ENCODE peak calls at places on chromosomes 6 and 20, in five cellular contexts. P, L, K, U and V are unnamed samples.
A peak's percentile ranks its signal among the peaks of the same experiment; 100 is the strongest.

GRCh38 chr20:44080646-44081267 is 106.2 kb downstream of the JPH2 start:
- DNase-seq in P (peak; percentile 66), L (peak; percentile 80), K (no peak), U (peak; percentile 79), V (peak; percentile 68)

GRCh38 chr6:3813150-3813780 is 35.9 kb upstream of the FAM50B start:
- DNase-seq in P (no peak), L (no peak), K (no peak), U (peak; percentile 43), V (peak; percentile 46)

GRCh38 chr6:159941286-159942113 is 27.4 kb upstream of the IGF2R start:
- DNase-seq in P (peak; percentile 67), L (no peak), K (no peak), U (peak; percentile 10), V (no peak)

GRCh38 chr20:15487682-15488081 is 1085.6 kb downstream of the KIF16B start:
- DNase-seq in P (no peak), L (no peak), K (no peak), U (no peak), V (no peak)

GRCh38 chr6:136593748-136594490 is 43.7 kb upstream of the MAP7 start:
- DNase-seq in P (peak; percentile 80), L (no peak), K (no peak), U (peak; percentile 94), V (peak; percentile 86)

GRCh38 chr6:161918154-161918553 is 644.3 kb upstream of the AGPAT4 start:
- DNase-seq in P (no peak), L (no peak), K (no peak), U (peak; percentile 36), V (no peak)

GRCh38 chr20:7798176-7798575 is 142.1 kb downstream of the HAO1 start:
- DNase-seq in P (no peak), L (no peak), K (no peak), U (no peak), V (no peak)

GRCh38 chr6:20534906-20535305 is 649 bp downstream of the CDKAL1 start:
- DNase-seq in P (no peak), L (no peak), K (no peak), U (no peak), V (no peak)

GRCh38 chr20:50338479-50339195 is 148.0 kb downstream of the CEBPB start:
- DNase-seq in P (peak; percentile 89), L (no peak), K (no peak), U (peak; percentile 75), V (no peak)

GRCh38 chr6:46419576-46420002 is 71.7 kb downstream of the RCAN2 start:
- DNase-seq in P (peak; percentile 45), L (peak; percentile 69), K (no peak), U (peak; percentile 64), V (peak; percentile 57)

GRCh38 chr6:138654715-138655634 is 118.6 kb upstream of the CCDC28A start:
- DNase-seq in P (no peak), L (no peak), K (no peak), U (no peak), V (peak; percentile 65)

GRCh38 chr6:25171301-25171700 is 107.9 kb upstream of the CARMIL1 start:
- DNase-seq in P (no peak), L (no peak), K (no peak), U (no peak), V (no peak)

GRCh38 chr6:96194675-96195074 is 178.9 kb downstream of the FUT9 start:
- DNase-seq in P (no peak), L (no peak), K (no peak), U (no peak), V (no peak)

GRCh38 chr20:32031007-32031958 is 20.8 kb upstream of the HCK start:
- DNase-seq in P (peak; percentile 41), L (peak; percentile 64), K (peak; percentile 83), U (peak; percentile 80), V (peak; percentile 93)

GRCh38 chr20:38764563-38765355 is 16.5 kb downstream of the ACTR5 start:
- DNase-seq in P (no peak), L (no peak), K (no peak), U (peak; percentile 61), V (peak; percentile 77)

GRCh38 chr6:153145591-153145990 is 14.5 kb upstream of the RGS17 start:
- DNase-seq in P (no peak), L (no peak), K (no peak), U (no peak), V (no peak)

GRCh38 chr20:40449974-40450616 is 238.9 kb downstream of the MAFB start:
- DNase-seq in P (no peak), L (no peak), K (no peak), U (no peak), V (no peak)

GRCh38 chr6:168408504-168409136 is 32.4 kb upstream of the SMOC2 start:
- DNase-seq in P (no peak), L (no peak), K (no peak), U (no peak), V (no peak)

GRCh38 chr6:139449611-139450000 is 75.2 kb upstream of the CITED2 start:
- DNase-seq in P (no peak), L (no peak), K (no peak), U (no peak), V (peak; percentile 28)

GRCh38 chr6:53338304-53338703 is 10.4 kb downstream of the ELOVL5 start:
- DNase-seq in P (no peak), L (no peak), K (no peak), U (no peak), V (no peak)

GRCh38 chr20:53827996-53828672 is 234.5 kb upstream of the ZNF217 start:
- DNase-seq in P (no peak), L (no peak), K (no peak), U (peak; percentile 73), V (no peak)